ENCODE peak calls at places on chromosomes 11 and 22, in eight cellular contexts. One of them, this sample, is unnamed.

GRCh38 chr11:5624489-5625278 is at the start of gene TRIM34:
- DNase-seq in COR-L47: no peak
- DNase-seq in esophagus muscularis mucosa: no peak
- DNase-seq in A549: peak
- DNase-seq in omental fat pad: no peak
- DNase-seq in GF-D8: peak
- DNase-seq in posterior cingulate gyrus: no peak
- DNase-seq in NCI-H1092 treated with DMSO at 0.1 percent for 48 hours: no peak
- DNase-seq in this sample: no peak

GRCh38 chr11:126175261-126175885 is 36.1 kb downstream of the RPUSD4 start:
- DNase-seq in COR-L47: no peak
- DNase-seq in esophagus muscularis mucosa: no peak
- DNase-seq in A549: no peak
- DNase-seq in omental fat pad: no peak
- DNase-seq in GF-D8: no peak
- DNase-seq in posterior cingulate gyrus: no peak
- DNase-seq in NCI-H1092 treated with DMSO at 0.1 percent for 48 hours: no peak
- DNase-seq in this sample: no peak

GRCh38 chr22:41094036-41094435 is 1.6 kb downstream of the EP300 start:
- DNase-seq in COR-L47: no peak
- DNase-seq in esophagus muscularis mucosa: no peak
- DNase-seq in A549: no peak
- DNase-seq in omental fat pad: no peak
- DNase-seq in GF-D8: no peak
- DNase-seq in posterior cingulate gyrus: no peak
- DNase-seq in NCI-H1092 treated with DMSO at 0.1 percent for 48 hours: peak
- DNase-seq in this sample: no peak

GRCh38 chr22:32680277-32680676 is 121.2 kb upstream of the TIMP3 start:
- DNase-seq in COR-L47: no peak
- DNase-seq in esophagus muscularis mucosa: no peak
- DNase-seq in A549: no peak
- DNase-seq in omental fat pad: no peak
- DNase-seq in GF-D8: no peak
- DNase-seq in posterior cingulate gyrus: no peak
- DNase-seq in NCI-H1092 treated with DMSO at 0.1 percent for 48 hours: no peak
- DNase-seq in this sample: no peak

GRCh38 chr11:17629113-17629512 is 82.1 kb downstream of the OTOG start:
- DNase-seq in COR-L47: no peak
- DNase-seq in esophagus muscularis mucosa: peak
- DNase-seq in A549: no peak
- DNase-seq in omental fat pad: no peak
- DNase-seq in GF-D8: no peak
- DNase-seq in posterior cingulate gyrus: no peak
- DNase-seq in NCI-H1092 treated with DMSO at 0.1 percent for 48 hours: no peak
- DNase-seq in this sample: no peak

GRCh38 chr11:10109836-10110235 is 184.2 kb downstream of the SBF2 start:
- DNase-seq in COR-L47: no peak
- DNase-seq in esophagus muscularis mucosa: no peak
- DNase-seq in A549: no peak
- DNase-seq in omental fat pad: no peak
- DNase-seq in GF-D8: no peak
- DNase-seq in posterior cingulate gyrus: no peak
- DNase-seq in NCI-H1092 treated with DMSO at 0.1 percent for 48 hours: no peak
- DNase-seq in this sample: no peak

GRCh38 chr22:26398741-26399153 is 30.3 kb upstream of the ASPHD2 start:
- DNase-seq in COR-L47: peak
- DNase-seq in esophagus muscularis mucosa: no peak
- DNase-seq in A549: peak
- DNase-seq in omental fat pad: no peak
- DNase-seq in GF-D8: peak
- DNase-seq in posterior cingulate gyrus: peak
- DNase-seq in NCI-H1092 treated with DMSO at 0.1 percent for 48 hours: peak
- DNase-seq in this sample: peak

GRCh38 chr11:103047837-103048236 is 44.1 kb downstream of the DCUN1D5 start:
- DNase-seq in COR-L47: no peak
- DNase-seq in esophagus muscularis mucosa: no peak
- DNase-seq in A549: no peak
- DNase-seq in omental fat pad: no peak
- DNase-seq in GF-D8: no peak
- DNase-seq in posterior cingulate gyrus: no peak
- DNase-seq in NCI-H1092 treated with DMSO at 0.1 percent for 48 hours: no peak
- DNase-seq in this sample: no peak

GRCh38 chr11:110711448-110711775 is 825 bp downstream of the ARHGAP20 start:
- DNase-seq in COR-L47: no peak
- DNase-seq in esophagus muscularis mucosa: no peak
- DNase-seq in A549: no peak
- DNase-seq in omental fat pad: no peak
- DNase-seq in GF-D8: no peak
- DNase-seq in posterior cingulate gyrus: no peak
- DNase-seq in NCI-H1092 treated with DMSO at 0.1 percent for 48 hours: no peak
- DNase-seq in this sample: no peak

GRCh38 chr11:70478194-70478890 is 80.0 kb downstream of the CTTN start:
- DNase-seq in COR-L47: no peak
- DNase-seq in esophagus muscularis mucosa: no peak
- DNase-seq in A549: no peak
- DNase-seq in omental fat pad: no peak
- DNase-seq in GF-D8: no peak
- DNase-seq in posterior cingulate gyrus: no peak
- DNase-seq in NCI-H1092 treated with DMSO at 0.1 percent for 48 hours: no peak
- DNase-seq in this sample: no peak

GRCh38 chr11:111185259-111185658 is 60.3 kb upstream of the POU2AF2 start:
- DNase-seq in COR-L47: no peak
- DNase-seq in esophagus muscularis mucosa: no peak
- DNase-seq in A549: no peak
- DNase-seq in omental fat pad: no peak
- DNase-seq in GF-D8: no peak
- DNase-seq in posterior cingulate gyrus: no peak
- DNase-seq in NCI-H1092 treated with DMSO at 0.1 percent for 48 hours: no peak
- DNase-seq in this sample: no peak

GRCh38 chr22:30902496-30903357 is 65.8 kb downstream of the MORC2 start:
- DNase-seq in COR-L47: no peak
- DNase-seq in esophagus muscularis mucosa: no peak
- DNase-seq in A549: no peak
- DNase-seq in omental fat pad: no peak
- DNase-seq in GF-D8: no peak
- DNase-seq in posterior cingulate gyrus: no peak
- DNase-seq in NCI-H1092 treated with DMSO at 0.1 percent for 48 hours: no peak
- DNase-seq in this sample: no peak

GRCh38 chr11:89613916-89614315 is 96.2 kb upstream of the TRIM77 start:
- DNase-seq in COR-L47: no peak
- DNase-seq in esophagus muscularis mucosa: no peak
- DNase-seq in A549: no peak
- DNase-seq in omental fat pad: no peak
- DNase-seq in GF-D8: no peak
- DNase-seq in posterior cingulate gyrus: no peak
- DNase-seq in NCI-H1092 treated with DMSO at 0.1 percent for 48 hours: no peak
- DNase-seq in this sample: no peak

GRCh38 chr11:72237112-72237931 is 6.7 kb downstream of the PHOX2A start:
- DNase-seq in COR-L47: no peak
- DNase-seq in esophagus muscularis mucosa: no peak
- DNase-seq in A549: no peak
- DNase-seq in omental fat pad: no peak
- DNase-seq in GF-D8: no peak
- DNase-seq in posterior cingulate gyrus: no peak
- DNase-seq in NCI-H1092 treated with DMSO at 0.1 percent for 48 hours: no peak
- DNase-seq in this sample: no peak

GRCh38 chr11:112795142-112795815 is 165.9 kb upstream of the NCAM1 start:
- DNase-seq in COR-L47: no peak
- DNase-seq in esophagus muscularis mucosa: no peak
- DNase-seq in A549: peak
- DNase-seq in omental fat pad: no peak
- DNase-seq in GF-D8: no peak
- DNase-seq in posterior cingulate gyrus: peak
- DNase-seq in NCI-H1092 treated with DMSO at 0.1 percent for 48 hours: peak
- DNase-seq in this sample: peak

GRCh38 chr11:8083871-8084281 is 2.9 kb downstream of the TUB start:
- DNase-seq in COR-L47: no peak
- DNase-seq in esophagus muscularis mucosa: no peak
- DNase-seq in A549: no peak
- DNase-seq in omental fat pad: no peak
- DNase-seq in GF-D8: no peak
- DNase-seq in posterior cingulate gyrus: no peak
- DNase-seq in NCI-H1092 treated with DMSO at 0.1 percent for 48 hours: no peak
- DNase-seq in this sample: no peak

GRCh38 chr11:112481893-112482292 is 221.2 kb upstream of the PLET1 start:
- DNase-seq in COR-L47: peak
- DNase-seq in esophagus muscularis mucosa: no peak
- DNase-seq in A549: no peak
- DNase-seq in omental fat pad: no peak
- DNase-seq in GF-D8: no peak
- DNase-seq in posterior cingulate gyrus: no peak
- DNase-seq in NCI-H1092 treated with DMSO at 0.1 percent for 48 hours: no peak
- DNase-seq in this sample: no peak

GRCh38 chr22:46528121-46528610 is 9.3 kb downstream of the CELSR1 start:
- DNase-seq in COR-L47: no peak
- DNase-seq in esophagus muscularis mucosa: no peak
- DNase-seq in A549: peak
- DNase-seq in omental fat pad: no peak
- DNase-seq in GF-D8: peak
- DNase-seq in posterior cingulate gyrus: no peak
- DNase-seq in NCI-H1092 treated with DMSO at 0.1 percent for 48 hours: no peak
- DNase-seq in this sample: no peak

GRCh38 chr11:76824980-76825725 is 35.6 kb upstream of the ACER3 start:
- DNase-seq in COR-L47: no peak
- DNase-seq in esophagus muscularis mucosa: no peak
- DNase-seq in A549: no peak
- DNase-seq in omental fat pad: no peak
- DNase-seq in GF-D8: no peak
- DNase-seq in posterior cingulate gyrus: no peak
- DNase-seq in NCI-H1092 treated with DMSO at 0.1 percent for 48 hours: no peak
- DNase-seq in this sample: no peak

GRCh38 chr11:30919389-30920172 is 333.4 kb upstream of the MPPED2 start:
- DNase-seq in COR-L47: no peak
- DNase-seq in esophagus muscularis mucosa: no peak
- DNase-seq in A549: no peak
- DNase-seq in omental fat pad: no peak
- DNase-seq in GF-D8: no peak
- DNase-seq in posterior cingulate gyrus: no peak
- DNase-seq in NCI-H1092 treated with DMSO at 0.1 percent for 48 hours: no peak
- DNase-seq in this sample: no peak

This sample was measured in neural crest cell.